ENCODE peak calls at places on chromosomes 4 and X, in four cellular contexts. V is HEK293T, N is K562, R is HepG2. F is an unnamed sample.

GRCh38 chr4:19689511-19689910 is 562.2 kb upstream of the SLIT2 start:
- DNase-seq in V (no peak), N (no peak), R (no peak), F (no peak)

GRCh38 chr4:54554339-54554990 is 103.3 kb upstream of the KIT start:
- DNase-seq in V (no peak), N (no peak), R (no peak), F (no peak)

GRCh38 chr4:72375050-72375736 is 193.8 kb downstream of the ADAMTS3 start:
- DNase-seq in V (no peak), N (peak; percentile 40), R (no peak), F (no peak)

GRCh38 chr4:142168181-142168580 is 531.8 kb downstream of the IL15 start:
- DNase-seq in V (no peak), N (no peak), R (no peak), F (no peak)

GRCh38 chr4:110787781-110788180 is 164.9 kb upstream of the PITX2 start:
- DNase-seq in V (no peak), N (no peak), R (no peak), F (no peak)

GRCh38 chr4:84493092-84493850 is 5.8 kb downstream of the NKX6-1 start:
- DNase-seq in V (no peak), N (peak; percentile 22), R (no peak), F (no peak)

GRCh38 chr4:151952137-151952536 is 191.3 kb upstream of the GATB start:
- DNase-seq in V (no peak), N (no peak), R (no peak), F (no peak)

GRCh38 chr4:39415678-39416283 is 9.1 kb downstream of the KLB start:
- DNase-seq in V (no peak), N (no peak), R (peak; percentile 62), F (no peak)

GRCh38 chr4:77176606-77177005 is 19.6 kb downstream of the CCNG2 start:
- DNase-seq in V (no peak), N (no peak), R (no peak), F (no peak)

GRCh38 chr4:67550491-67551256 is 5.4 kb upstream of the CENPC start:
- DNase-seq in V (no peak), N (no peak), R (no peak), F (no peak)

GRCh38 chr4:128229458-128229805 is 58.2 kb downstream of the PGRMC2 start:
- DNase-seq in V (no peak), N (no peak), R (no peak), F (no peak)

GRCh38 chr4:177546745-177547144 is 104.5 kb upstream of the AGA start:
- DNase-seq in V (no peak), N (no peak), R (no peak), F (no peak)

GRCh38 chr4:102598759-102599379 is 97.7 kb downstream of the NFKB1 start:
- DNase-seq in V (no peak), N (no peak), R (no peak), F (no peak)

GRCh38 chr4:84841435-84841834 is 125.1 kb downstream of the WDFY3 start:
- DNase-seq in V (no peak), N (no peak), R (no peak), F (no peak)

GRCh38 chr4:99383381-99383780 is 30.8 kb upstream of the ADH1C start:
- DNase-seq in V (no peak), N (no peak), R (no peak), F (no peak)

GRCh38 chr4:10094841-10095240 is 21.8 kb downstream of the WDR1 start:
- DNase-seq in V (no peak), N (no peak), R (no peak), F (no peak)

GRCh38 chr4:48575964-48576363 is 85.9 kb downstream of the ZAR1 start:
- DNase-seq in V (no peak), N (no peak), R (no peak), F (no peak)

GRCh38 chr4:75895744-75896314 is 6.4 kb downstream of the PPEF2 start:
- DNase-seq in V (peak; percentile 58), N (peak; percentile 61), R (peak; percentile 52), F (no peak)

GRCh38 chr4:126209117-126209516 is 894.4 kb downstream of the FAT4 start:
- DNase-seq in V (no peak), N (no peak), R (no peak), F (no peak)

DNA sequence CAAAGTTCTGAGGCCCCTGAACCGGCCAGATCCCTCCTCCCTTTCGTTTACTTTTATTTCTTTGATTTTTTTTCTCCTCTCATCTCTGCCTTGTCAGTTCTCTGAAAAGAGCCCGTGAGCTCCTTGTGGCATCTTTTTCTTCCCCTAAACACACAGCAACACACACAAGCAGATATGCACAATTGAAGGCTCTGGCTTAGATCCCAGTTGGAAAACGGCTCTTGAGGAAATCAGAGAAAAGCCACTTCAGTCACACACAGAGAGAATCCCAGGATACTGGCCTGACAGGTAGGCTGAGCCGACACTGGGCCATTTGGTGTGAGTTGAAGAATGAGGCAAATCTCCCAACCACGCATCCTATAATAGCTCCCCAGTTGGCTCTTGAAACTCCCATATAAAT is 12.9 kb downstream of the DIPK2B start:
- DNase-seq in V (no peak), N (no peak), R (no peak), F (no peak)
- TF ChIP-seq FOXK2 in V (no peak), N (no peak), R (no peak), F (no peak)

DNA sequence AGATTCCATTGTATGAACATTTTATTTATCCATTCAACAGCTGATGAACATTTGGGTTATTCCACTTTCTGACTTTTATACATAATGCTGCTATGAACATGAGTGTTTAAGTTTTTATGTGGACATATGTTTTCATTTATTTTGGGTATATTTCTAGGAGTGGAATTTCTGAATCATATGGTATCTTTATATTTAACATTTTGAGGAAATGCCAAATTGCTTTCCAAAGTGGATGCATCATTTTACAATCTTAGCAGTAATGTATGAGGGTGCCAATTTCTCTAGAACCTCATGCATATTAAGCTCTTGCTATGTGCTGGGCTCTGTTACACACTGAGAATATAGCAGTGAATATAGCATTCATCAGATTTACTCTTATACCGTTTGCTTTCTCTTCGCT is 983.7 kb downstream of the STIM2 start:
- DNase-seq in V (no peak), N (no peak), R (no peak), F (no peak)
- TF ChIP-seq FOXK2 in V (no peak), N (no peak), R (no peak), F (no peak)

GRCh38 chrX:13285229-13285628 is 34.6 kb downstream of the ATXN3L start:
- DNase-seq in V (no peak), N (no peak), R (no peak), F (no peak)

GRCh38 chrX:13281289-13281688 is 38.6 kb downstream of the ATXN3L start:
- DNase-seq in V (no peak), N (no peak), R (no peak), F (no peak)

GRCh38 chrX:13283512-13283911 is 36.3 kb downstream of the ATXN3L start:
- DNase-seq in V (no peak), N (peak; percentile 63), R (no peak), F (no peak)

GRCh38 chrX:13285693-13286092 is 34.2 kb downstream of the ATXN3L start:
- DNase-seq in V (no peak), N (no peak), R (no peak), F (no peak)

DNA sequence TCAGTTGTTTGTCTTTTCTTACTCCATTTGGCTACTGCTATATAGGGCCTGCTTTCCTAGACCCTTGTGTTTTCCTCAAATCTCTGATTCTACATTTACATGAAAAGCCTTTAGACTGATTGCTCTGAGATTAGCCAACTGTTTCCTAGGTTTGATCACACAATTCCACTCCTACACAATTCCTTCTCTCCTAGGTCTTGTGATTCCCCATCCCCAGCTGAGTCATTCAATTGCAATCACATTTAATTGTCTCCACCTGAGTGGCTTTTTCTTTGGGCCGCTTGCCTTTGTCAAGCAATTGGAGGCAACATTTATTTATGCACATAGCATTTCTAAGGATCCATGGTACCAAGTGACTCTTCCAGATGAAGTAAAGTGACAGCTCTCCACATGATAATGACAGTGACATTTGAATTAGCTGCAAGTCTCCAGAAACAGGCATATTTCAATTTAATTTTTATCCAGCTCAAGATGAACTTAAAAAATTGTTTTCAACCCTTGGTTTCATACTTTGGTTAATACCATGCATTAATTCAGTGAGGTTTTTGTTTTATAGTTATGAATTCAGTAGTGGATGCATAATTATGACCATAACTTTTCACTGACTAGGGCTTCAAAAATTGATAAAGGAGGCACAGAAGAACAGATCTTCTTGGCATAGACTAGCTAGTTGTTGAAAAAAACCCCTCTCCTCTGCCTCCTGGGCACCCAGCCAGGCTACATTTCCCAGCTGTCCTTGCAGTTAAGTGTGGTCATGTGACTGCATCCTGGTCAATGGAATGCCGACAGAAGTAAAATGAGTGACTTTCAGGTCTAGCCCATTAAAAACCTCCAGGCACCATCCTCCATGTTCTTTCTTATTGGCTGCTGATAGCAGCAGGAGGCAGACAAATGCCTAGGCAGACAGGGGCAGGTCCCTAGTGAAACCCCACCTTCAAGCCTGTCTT is 35.6 kb downstream of the ATXN3L start:
- DNase-seq in V (no peak), N (no peak), R (no peak), F (no peak)
- TF ChIP-seq FOXK2 in V (no peak), N (no peak), R (no peak), F (no peak)

DNA sequence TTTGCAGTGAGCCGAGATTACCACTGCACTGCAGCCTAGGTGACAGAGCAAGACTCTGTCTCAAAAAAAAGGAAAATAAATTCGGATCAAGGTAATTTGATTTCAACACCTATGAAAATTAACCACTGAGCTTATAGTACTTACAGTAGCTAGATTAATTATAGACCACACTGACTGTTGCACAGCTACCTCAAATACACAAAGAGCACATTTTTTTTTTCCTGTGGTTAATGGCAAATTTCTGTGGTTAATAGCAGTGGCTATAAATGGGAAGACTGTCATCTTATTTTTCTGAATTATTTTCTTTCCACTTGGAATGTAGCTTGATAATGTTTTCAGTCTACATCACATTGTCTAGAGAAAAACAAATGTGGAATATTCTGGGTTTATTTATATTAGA is 1661.7 kb upstream of the PCDH7 start:
- DNase-seq in V (no peak), N (no peak), R (no peak), F (no peak)
- TF ChIP-seq FOXK2 in V (no peak), N (no peak), R (no peak), F (no peak)

DNA sequence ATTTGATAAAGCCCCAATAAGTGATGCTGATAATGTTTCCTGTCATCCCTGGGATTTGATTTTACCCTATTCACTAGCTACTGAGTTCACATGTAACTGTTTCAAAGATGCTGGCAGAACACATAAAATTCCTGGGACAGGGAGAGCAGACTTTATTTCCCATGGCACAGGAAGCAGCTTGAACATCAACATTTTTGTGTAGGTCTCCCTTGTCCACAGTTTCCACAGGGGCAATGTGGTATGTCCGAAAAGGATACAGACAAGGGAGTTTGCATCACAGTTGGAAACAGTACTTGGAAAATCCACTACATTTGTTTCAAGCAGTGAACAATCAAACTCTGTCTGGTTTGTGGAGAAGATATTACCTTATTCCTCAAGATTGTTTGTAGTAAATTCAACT is 129.2 kb upstream of the KLHL4 start:
- DNase-seq in V (no peak), N (no peak), R (no peak), F (no peak)
- TF ChIP-seq FOXK2 in V (no peak), N (no peak), R (no peak), F (no peak)